ENCODE peak calls at places on chromosomes 11 and 22, in six cellular contexts. O is HAP-1, A is LNCaP clone FGC, L is gastrocnemius medialis, K is heart right ventricle, J is IMR-90. B is an unnamed sample.

GRCh38 chr11:30255637-30256036 is 24.8 kb downstream of the FSHB start:
- DNase-seq in O (no peak), A (no peak), L (no peak), K (no peak), J (no peak), B (no peak)

GRCh38 chr22:49735411-49736311 is 92.0 kb downstream of the BRD1 start:
- DNase-seq in O (peak), A (no peak), L (no peak), K (no peak), J (no peak), B (peak)

GRCh38 chr11:73317373-73317772 is 9.3 kb downstream of the ARHGEF17 start:
- DNase-seq in O (no peak), A (no peak), L (no peak), K (peak), J (no peak), B (no peak)

GRCh38 chr11:35796542-35796941 is 134.0 kb downstream of the TRIM44 start:
- DNase-seq in O (no peak), A (no peak), L (no peak), K (no peak), J (peak), B (peak)

GRCh38 chr22:23527971-23528740 is 51.9 kb downstream of the IGLL1 start:
- DNase-seq in O (no peak), A (no peak), L (no peak), K (no peak), J (no peak), B (no peak)

GRCh38 chr11:115590254-115590653 is 86.0 kb upstream of the CADM1 start:
- DNase-seq in O (no peak), A (no peak), L (no peak), K (no peak), J (no peak), B (no peak)

GRCh38 chr11:1472180-1473005 is 14.2 kb downstream of the MOB2 start:
- DNase-seq in O (no peak), A (no peak), L (no peak), K (no peak), J (no peak), B (no peak)

GRCh38 chr22:46239261-46240048 is 10.6 kb downstream of the CDPF1 start:
- DNase-seq in O (no peak), A (no peak), L (peak), K (no peak), J (no peak), B (no peak)

GRCh38 chr11:114010931-114011330 is 36.0 kb downstream of the HTR3A start:
- DNase-seq in O (no peak), A (no peak), L (no peak), K (no peak), J (no peak), B (no peak)

GRCh38 chr11:67284811-67285540 is 4.1 kb upstream of the ANKRD13D start:
- DNase-seq in O (no peak), A (no peak), L (no peak), K (no peak), J (no peak), B (no peak)

GRCh38 chr11:61076506-61077304 is 25.6 kb upstream of the CD5 start:
- DNase-seq in O (no peak), A (no peak), L (no peak), K (no peak), J (no peak), B (no peak)

GRCh38 chr22:30883586-30884145 is 84.9 kb downstream of the MORC2 start:
- DNase-seq in O (no peak), A (no peak), L (no peak), K (no peak), J (no peak), B (no peak)

DNA sequence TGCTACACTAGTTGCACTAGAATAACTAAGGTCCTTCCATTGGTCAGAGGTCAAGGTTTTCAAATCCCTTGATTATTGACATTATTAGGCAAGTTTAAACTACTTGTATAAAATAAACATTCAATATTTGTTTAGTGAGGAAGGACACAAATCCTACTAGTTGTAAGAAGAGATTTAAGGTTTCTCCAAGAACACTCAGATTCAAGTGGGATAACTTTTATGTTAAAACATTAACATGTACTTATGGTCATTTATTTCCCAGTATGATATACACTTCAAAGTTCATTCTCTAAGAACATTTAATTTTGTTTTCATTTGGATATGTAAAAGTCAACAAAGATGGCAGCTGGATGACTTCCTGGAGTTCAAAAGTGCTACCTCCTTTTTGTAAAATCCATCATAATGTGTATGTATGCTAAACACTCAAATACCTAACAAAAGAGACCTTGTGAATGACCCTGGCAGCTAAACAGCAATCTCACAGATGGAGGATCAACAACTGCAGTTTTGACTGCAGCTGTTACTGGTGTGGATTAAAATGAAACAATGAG is 1.6 kb downstream of the CCDC90B start:
- DNase-seq in O (peak), A (peak), L (no peak), K (no peak), J (no peak), B (no peak)
- H3K4me3 ChIP-seq in O (peak), A (peak), L (peak), K (peak), J (peak), B (peak)

GRCh38 chr11:75566763-75567279 is 4.8 kb downstream of the SERPINH1 start:
- DNase-seq in O (no peak), A (no peak), L (no peak), K (no peak), J (no peak), B (no peak)

GRCh38 chr11:75568616-75569219 is 6.7 kb downstream of the SERPINH1 start:
- DNase-seq in O (no peak), A (no peak), L (no peak), K (no peak), J (no peak), B (no peak)

GRCh38 chr11:75565221-75565814 is 3.3 kb downstream of the SERPINH1 start:
- DNase-seq in O (no peak), A (no peak), L (no peak), K (peak), J (peak), B (peak)

GRCh38 chr11:75565916-75566762 is 4.1 kb downstream of the SERPINH1 start:
- DNase-seq in O (no peak), A (no peak), L (no peak), K (no peak), J (no peak), B (no peak)

GRCh38 chr11:75567971-75568370 is 5.9 kb downstream of the SERPINH1 start:
- DNase-seq in O (no peak), A (no peak), L (no peak), K (no peak), J (no peak), B (no peak)
- H3K4me3 ChIP-seq in O (no peak), A (no peak), L (no peak), K (no peak), J (no peak), B (no peak)

DNA sequence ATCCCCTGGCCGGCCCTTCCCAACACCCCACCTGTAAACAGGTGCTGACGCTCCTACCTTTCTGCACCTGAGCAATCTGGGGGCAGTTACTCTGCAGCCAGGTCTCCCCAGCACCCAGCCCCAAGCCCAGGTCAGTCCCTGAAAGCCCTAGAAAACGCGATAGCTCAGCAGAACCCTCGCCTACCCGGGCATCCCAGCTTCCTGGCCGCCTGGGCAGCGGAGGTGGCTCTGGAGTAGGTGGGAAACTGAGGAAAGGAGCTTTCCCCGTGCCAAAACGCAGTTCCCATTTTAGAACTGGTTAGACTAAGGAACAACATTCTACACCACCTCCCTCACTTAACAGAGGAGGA is 445 bp downstream of the SYTL2 start:
- DNase-seq in O (no peak), A (no peak), L (no peak), K (no peak), J (no peak), B (no peak)
- H3K4me3 ChIP-seq in O (peak), A (peak), L (peak), K (peak), J (peak), B (peak)

DNA sequence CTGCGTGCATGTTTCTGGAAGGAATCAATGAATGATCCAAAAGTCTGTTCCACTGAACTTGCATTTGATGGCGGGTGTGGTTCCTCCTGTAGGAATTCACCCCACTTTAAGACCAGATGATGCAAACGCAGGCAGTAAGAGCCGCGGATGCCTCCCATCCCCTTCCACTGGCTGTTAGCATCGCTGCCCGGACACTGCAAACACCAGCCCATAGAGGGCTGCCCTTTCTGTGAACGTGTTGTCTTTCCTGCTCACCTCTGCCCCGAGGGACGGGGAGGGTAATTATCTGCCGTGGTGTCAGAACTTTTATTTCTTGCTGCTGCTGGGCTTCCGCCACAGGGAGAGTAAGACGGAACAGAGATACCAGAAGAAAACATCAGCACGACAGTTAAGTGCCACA is 53.0 kb upstream of the NECTIN1 start:
- DNase-seq in O (no peak), A (no peak), L (no peak), K (no peak), J (no peak), B (no peak)
- H3K4me3 ChIP-seq in O (no peak), A (no peak), L (no peak), K (no peak), J (no peak), B (no peak)

DNA sequence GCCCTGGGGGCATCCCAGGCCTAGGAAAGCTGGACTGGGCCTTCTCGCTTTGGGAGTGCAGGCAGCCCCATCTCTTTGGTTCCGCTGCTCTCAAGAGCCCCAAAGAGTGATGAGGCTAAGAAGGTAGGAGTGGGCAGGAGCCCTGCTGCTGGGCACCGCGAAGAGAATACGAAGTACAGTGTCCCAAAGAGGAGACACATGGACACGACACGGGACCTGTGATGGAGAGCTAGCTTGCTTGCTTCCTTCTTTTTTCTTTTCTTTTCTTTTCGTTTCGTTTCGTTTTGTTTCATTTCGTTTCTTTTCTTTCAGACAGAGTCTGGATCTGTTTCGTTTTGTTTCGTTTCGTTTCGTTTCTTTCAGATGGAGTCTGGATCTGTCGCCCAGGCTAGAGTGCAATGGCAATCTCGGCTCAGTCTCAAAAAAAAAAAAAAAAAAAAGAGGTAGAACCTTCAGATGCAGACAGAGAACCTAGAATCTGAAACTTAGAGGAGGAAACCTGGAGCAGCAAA is 10.6 kb downstream of the MGAT3 start:
- DNase-seq in O (no peak), A (no peak), L (no peak), K (no peak), J (no peak), B (no peak)
- H3K4me3 ChIP-seq in O (no peak), A (no peak), L (no peak), K (no peak), J (no peak), B (no peak)